ENCODE peak calls at places on chromosomes 4 and X, in five cellular contexts. L, V, T, S and U are unnamed samples.

GRCh38 chrX:49166914-49167739 is 4.6 kb downstream of the MAGIX start:
- DNase-seq in L (no peak), V (peak; percentile 34), T (no peak), S (no peak), U (no peak)

GRCh38 chr4:86306816-86307215 is 53.0 kb downstream of the MAPK10 start:
- DNase-seq in L (no peak), V (no peak), T (no peak), S (no peak), U (peak; percentile 61)

GRCh38 chr4:165700855-165701254 is 172.2 kb upstream of the TLL1 start:
- DNase-seq in L (no peak), V (peak; percentile 1), T (no peak), S (no peak), U (no peak)

GRCh38 chrX:8783100-8784098 is 17.8 kb downstream of the FAM9A start:
- DNase-seq in L (no peak), V (no peak), T (no peak), S (peak; percentile 6), U (no peak)

GRCh38 chr4:99863804-99864203 is 30.4 kb downstream of the LAMTOR3 start:
- DNase-seq in L (no peak), V (no peak), T (no peak), S (no peak), U (no peak)

GRCh38 chr4:178356725-178357124 is 914.5 kb upstream of the AGA start:
- DNase-seq in L (no peak), V (no peak), T (no peak), S (no peak), U (no peak)

GRCh38 chr4:70778888-70779422 is 57.2 kb downstream of the RUFY3 start:
- DNase-seq in L (no peak), V (no peak), T (no peak), S (no peak), U (no peak)

GRCh38 chr4:175833574-175834350 is 21.7 kb upstream of the GPM6A start:
- DNase-seq in L (no peak), V (no peak), T (no peak), S (no peak), U (no peak)

GRCh38 chrX:23797371-23798128 is 14.6 kb downstream of the SAT1 start:
- DNase-seq in L (no peak), V (no peak), T (peak; percentile 61), S (no peak), U (no peak)

GRCh38 chr4:74555231-74555630 is 110.3 kb downstream of the AREG start:
- DNase-seq in L (no peak), V (no peak), T (no peak), S (no peak), U (no peak)

GRCh38 chr4:23235613-23236390 is 543.1 kb downstream of the GBA3 start:
- DNase-seq in L (no peak), V (no peak), T (no peak), S (peak; percentile 30), U (no peak)

GRCh38 chr4:1283711-1284110 is 6.0 kb upstream of the MAEA start:
- DNase-seq in L (no peak), V (no peak), T (no peak), S (no peak), U (no peak)

GRCh38 chrX:119228506-119229290 is 7.4 kb upstream of the PGRMC1 start:
- DNase-seq in L (no peak), V (no peak), T (no peak), S (no peak), U (peak; percentile 82)

GRCh38 chr4:1192493-1193205 is 20.3 kb upstream of the SPON2 start:
- DNase-seq in L (no peak), V (no peak), T (no peak), S (no peak), U (no peak)

GRCh38 chr4:90025248-90025647 is 101.9 kb upstream of the CCSER1 start:
- DNase-seq in L (peak; percentile 5), V (no peak), T (no peak), S (no peak), U (no peak)

GRCh38 chr4:187256897-187257296 is 533.2 kb upstream of the FAT1 start:
- DNase-seq in L (no peak), V (no peak), T (no peak), S (no peak), U (no peak)

GRCh38 chr4:118835896-118836762 is at the start of gene SEC24D:
- DNase-seq in L (peak; percentile 62), V (peak; percentile 77), T (peak; percentile 53), S (peak; percentile 63), U (peak; percentile 76)

GRCh38 chrX:3815896-3816664 is 102.6 kb upstream of the PRKX start:
- DNase-seq in L (no peak), V (peak; percentile 39), T (no peak), S (no peak), U (peak; percentile 5)

GRCh38 chr4:123168812-123169211 is 227.8 kb upstream of the SPRY1 start:
- DNase-seq in L (no peak), V (no peak), T (no peak), S (no peak), U (no peak)

GRCh38 chr4:174037049-174037448 is 246.4 kb downstream of the FBXO8 start:
- DNase-seq in L (no peak), V (no peak), T (peak; percentile 32), S (no peak), U (no peak)

GRCh38 chrX:68711845-68712244 is 64.4 kb downstream of the STARD8 start:
- DNase-seq in L (no peak), V (no peak), T (no peak), S (no peak), U (no peak)

GRCh38 chrX:103831803-103832544 is at the start of gene RAB9B:
- DNase-seq in L (peak; percentile 22), V (peak; percentile 24), T (peak; percentile 58), S (peak; percentile 39), U (peak; percentile 28)

GRCh38 chr4:91089194-91089593 is 962.0 kb downstream of the CCSER1 start:
- DNase-seq in L (no peak), V (no peak), T (no peak), S (no peak), U (no peak)

GRCh38 chr4:39636786-39637185 is 1.9 kb downstream of the SMIM14 start:
- DNase-seq in L (no peak), V (no peak), T (no peak), S (no peak), U (no peak)

GRCh38 chr4:661231-661630 is 12.8 kb downstream of the ATP5ME start:
- DNase-seq in L (no peak), V (no peak), T (no peak), S (no peak), U (no peak)

GRCh38 chrX:140391313-140391712 is 113.6 kb downstream of the SOX3 start:
- DNase-seq in L (no peak), V (no peak), T (no peak), S (no peak), U (no peak)

GRCh38 chrX:57119416-57119815 is 1.9 kb downstream of the SPIN2B start:
- DNase-seq in L (no peak), V (no peak), T (no peak), S (no peak), U (no peak)

GRCh38 chr4:5921074-5921473 is 28.2 kb upstream of the CRMP1 start:
- DNase-seq in L (no peak), V (no peak), T (no peak), S (no peak), U (no peak)

GRCh38 chrX:139204903-139205667 is 325.5 kb upstream of the F9 start:
- DNase-seq in L (no peak), V (no peak), T (peak; percentile 33), S (peak; percentile 35), U (no peak)

GRCh38 chr4:178612725-178613124 is 1170.5 kb upstream of the AGA start:
- DNase-seq in L (no peak), V (no peak), T (no peak), S (no peak), U (no peak)

GRCh38 chr4:7425171-7425570 is 9.6 kb downstream of the PSAPL1 start:
- DNase-seq in L (no peak), V (no peak), T (no peak), S (no peak), U (no peak)

GRCh38 chr4:144463896-144464295 is 182.1 kb upstream of the HHIP start:
- DNase-seq in L (no peak), V (no peak), T (no peak), S (no peak), U (no peak)

GRCh38 chr4:74111990-74112389 is 13.0 kb upstream of the CXCL2 start:
- DNase-seq in L (no peak), V (no peak), T (no peak), S (no peak), U (no peak)

GRCh38 chr4:4750187-4750586 is 109.3 kb upstream of the MSX1 start:
- DNase-seq in L (no peak), V (no peak), T (no peak), S (no peak), U (no peak)

GRCh38 chrX:88735835-88736234 is 11.2 kb upstream of the CPXCR1 start:
- DNase-seq in L (no peak), V (no peak), T (no peak), S (no peak), U (no peak)

GRCh38 chr4:28481565-28481964 is 1620.9 kb downstream of the STIM2 start:
- DNase-seq in L (no peak), V (no peak), T (peak; percentile 25), S (no peak), U (no peak)

GRCh38 chr4:100632163-100632562 is 114.3 kb upstream of the EMCN start:
- DNase-seq in L (no peak), V (no peak), T (no peak), S (no peak), U (no peak)

GRCh38 chr4:115219315-115219840 is 106.0 kb upstream of the NDST4 start:
- DNase-seq in L (no peak), V (no peak), T (no peak), S (no peak), U (no peak)